ENCODE peak calls at places on chromosomes 4 and X, in eight cellular contexts. H, M, C, Z, J, S, I and A are unnamed samples.

GRCh38 chrX:39144323-39144722 is 343.1 kb downstream of the MID1IP1 start:
- DNase-seq in Z (no peak), C (no peak), H (no peak), M (no peak), S (no peak), J (no peak), I (no peak), A (no peak)

GRCh38 chrX:69318651-69319305 is 153.5 kb upstream of the PJA1 start:
- DNase-seq in Z (peak), M (no peak), S (no peak), I (no peak), C (no peak), J (no peak), H (no peak), A (no peak)

GRCh38 chrX:67723580-67724351 is 179.9 kb downstream of the AR start:
- DNase-seq in J (no peak), S (no peak), H (no peak), I (no peak), Z (no peak), M (no peak), C (no peak), A (no peak)

GRCh38 chr4:89469512-89469911 is 161.9 kb upstream of the GPRIN3 start:
- DNase-seq in C (no peak), H (no peak), S (no peak), Z (no peak), J (no peak), I (no peak), M (no peak), A (no peak)

GRCh38 chr4:172927096-172927495 is 241.5 kb upstream of the GALNT7 start:
- DNase-seq in Z (no peak), J (no peak), M (no peak), I (no peak), C (no peak), S (no peak), H (no peak), A (no peak)

GRCh38 chrX:8987672-8988250 is 46.2 kb downstream of the FAM9B start:
- DNase-seq in S (no peak), M (no peak), J (no peak), H (no peak), C (no peak), Z (no peak), I (no peak), A (no peak)

GRCh38 chrX:118448273-118448783 is 47.3 kb upstream of the DOCK11 start:
- DNase-seq in S (no peak), J (no peak), H (no peak), I (no peak), Z (no peak), C (peak), M (no peak), A (peak)

GRCh38 chr4:154313004-154313587 is 178.5 kb downstream of the DCHS2 start:
- DNase-seq in H (no peak), S (no peak), M (no peak), J (no peak), Z (no peak), C (no peak), I (no peak), A (no peak)

GRCh38 chrX:8803326-8803725 is 2.1 kb upstream of the FAM9A start:
- DNase-seq in M (no peak), C (peak), J (no peak), I (no peak), Z (no peak), S (no peak), H (no peak), A (no peak)